ENCODE peak calls at places on chromosome 21, in eight cellular contexts. One of them, this sample, is unnamed.

GRCh38 chr21:41953831-41954653 is at the start of gene C2CD2:
- DNase-seq in RWPE1: peak; percentile 68
- DNase-seq in T-helper 1 cell: no peak
- DNase-seq in NB4: peak; percentile 77
- DNase-seq in LoVo: peak; percentile 77
- DNase-seq in left colon: peak; percentile 57
- DNase-seq in left cardiac atrium: peak; percentile 78
- DNase-seq in naive thymus-derived CD4-positive, alpha-beta T cell: no peak
- DNase-seq in this sample: peak; percentile 51

GRCh38 chr21:31566061-31566460 is 93.4 kb upstream of the SOD1 start:
- DNase-seq in naive thymus-derived CD4-positive, alpha-beta T cell: no peak
- DNase-seq in NB4: no peak
- DNase-seq in RWPE1: no peak
- DNase-seq in T-helper 1 cell: no peak
- DNase-seq in left cardiac atrium: no peak
- DNase-seq in LoVo: no peak
- DNase-seq in left colon: no peak
- DNase-seq in this sample: no peak

GRCh38 chr21:45410865-45411809 is 6.2 kb downstream of the COL18A1 start:
- DNase-seq in naive thymus-derived CD4-positive, alpha-beta T cell: no peak
- DNase-seq in NB4: no peak
- DNase-seq in RWPE1: no peak
- DNase-seq in left cardiac atrium: peak; percentile 85
- DNase-seq in LoVo: no peak
- DNase-seq in left colon: no peak
- DNase-seq in T-helper 1 cell: no peak
- DNase-seq in this sample: no peak

GRCh38 chr21:41477641-41478318 is 30.2 kb downstream of the TMPRSS2 start:
- DNase-seq in RWPE1: no peak
- DNase-seq in NB4: no peak
- DNase-seq in T-helper 1 cell: no peak
- DNase-seq in left colon: peak; percentile 38
- DNase-seq in naive thymus-derived CD4-positive, alpha-beta T cell: no peak
- DNase-seq in LoVo: no peak
- DNase-seq in left cardiac atrium: no peak
- DNase-seq in this sample: no peak

GRCh38 chr21:41121785-41122415 is 46.1 kb upstream of the BACE2 start:
- DNase-seq in left colon: peak; percentile 72
- DNase-seq in left cardiac atrium: peak; percentile 84
- DNase-seq in NB4: peak; percentile 72
- DNase-seq in RWPE1: peak; percentile 45
- DNase-seq in LoVo: peak; percentile 64
- DNase-seq in naive thymus-derived CD4-positive, alpha-beta T cell: peak; percentile 29
- DNase-seq in T-helper 1 cell: no peak
- DNase-seq in this sample: peak; percentile 76

GRCh38 chr21:37551406-37552355 is 185.1 kb downstream of the DYRK1A start:
- DNase-seq in NB4: no peak
- DNase-seq in RWPE1: no peak
- DNase-seq in left colon: no peak
- DNase-seq in LoVo: no peak
- DNase-seq in left cardiac atrium: no peak
- DNase-seq in T-helper 1 cell: no peak
- DNase-seq in naive thymus-derived CD4-positive, alpha-beta T cell: no peak
- DNase-seq in this sample: no peak

GRCh38 chr21:44764319-44765230 is 37.0 kb downstream of the UBE2G2 start:
- DNase-seq in LoVo: no peak
- DNase-seq in left cardiac atrium: no peak
- DNase-seq in RWPE1: no peak
- DNase-seq in T-helper 1 cell: no peak
- DNase-seq in NB4: no peak
- DNase-seq in naive thymus-derived CD4-positive, alpha-beta T cell: no peak
- DNase-seq in left colon: no peak
- DNase-seq in this sample: no peak

GRCh38 chr21:28745131-28746055 is 247.3 kb downstream of the LTN1 start:
- DNase-seq in LoVo: peak; percentile 74
- DNase-seq in RWPE1: peak; percentile 61
- DNase-seq in left cardiac atrium: peak; percentile 66
- DNase-seq in left colon: peak; percentile 61
- DNase-seq in naive thymus-derived CD4-positive, alpha-beta T cell: peak; percentile 69
- DNase-seq in NB4: peak; percentile 80
- DNase-seq in T-helper 1 cell: peak; percentile 17
- DNase-seq in this sample: peak; percentile 74

GRCh38 chr21:46323227-46323709 is 402 bp downstream of the C21orf58 start:
- DNase-seq in T-helper 1 cell: no peak
- DNase-seq in naive thymus-derived CD4-positive, alpha-beta T cell: no peak
- DNase-seq in left colon: no peak
- DNase-seq in RWPE1: no peak
- DNase-seq in NB4: peak; percentile 45
- DNase-seq in left cardiac atrium: peak; percentile 44
- DNase-seq in LoVo: no peak
- DNase-seq in this sample: no peak

GRCh38 chr21:22871692-22872091 is 1873.5 kb downstream of the NCAM2 start:
- DNase-seq in T-helper 1 cell: no peak
- DNase-seq in NB4: no peak
- DNase-seq in RWPE1: no peak
- DNase-seq in left colon: no peak
- DNase-seq in naive thymus-derived CD4-positive, alpha-beta T cell: no peak
- DNase-seq in LoVo: no peak
- DNase-seq in left cardiac atrium: no peak
- DNase-seq in this sample: no peak

GRCh38 chr21:37534431-37534830 is 167.9 kb downstream of the DYRK1A start:
- DNase-seq in T-helper 1 cell: no peak
- DNase-seq in left cardiac atrium: no peak
- DNase-seq in left colon: no peak
- DNase-seq in RWPE1: no peak
- DNase-seq in naive thymus-derived CD4-positive, alpha-beta T cell: no peak
- DNase-seq in LoVo: no peak
- DNase-seq in NB4: no peak
- DNase-seq in this sample: no peak

GRCh38 chr21:33428669-33429068 is 25.5 kb downstream of the IFNGR2 start:
- DNase-seq in RWPE1: peak; percentile 92
- DNase-seq in naive thymus-derived CD4-positive, alpha-beta T cell: no peak
- DNase-seq in left colon: no peak
- DNase-seq in NB4: no peak
- DNase-seq in T-helper 1 cell: no peak
- DNase-seq in left cardiac atrium: no peak
- DNase-seq in LoVo: no peak
- DNase-seq in this sample: no peak

GRCh38 chr21:41680444-41681335 is 86.2 kb downstream of the RIPK4 start:
- DNase-seq in NB4: no peak
- DNase-seq in left colon: no peak
- DNase-seq in T-helper 1 cell: no peak
- DNase-seq in naive thymus-derived CD4-positive, alpha-beta T cell: no peak
- DNase-seq in left cardiac atrium: no peak
- DNase-seq in RWPE1: no peak
- DNase-seq in LoVo: peak; percentile 23
- DNase-seq in this sample: no peak

This sample was measured in KBM-7.